ENCODE peak calls at places on chromosomes 7 and 10, in four cellular contexts. P is adrenal gland, B is Peyer's patch, Z is osteoblast. Q is an unnamed sample.

GRCh38 chr10:95341716-95342130 is 50.9 kb upstream of the PDLIM1 start:
- DNase-seq in P (no peak), B (no peak), Z (peak; percentile 53), Q (no peak)

GRCh38 chr10:52577047-52577446 is 195.5 kb downstream of the MBL2 start:
- DNase-seq in P (no peak), B (no peak), Z (no peak), Q (no peak)

GRCh38 chr7:149869867-149870266 is 3.9 kb upstream of the ATP6V0E2 start:
- DNase-seq in B (peak; percentile 67), P (no peak), Z (peak; percentile 66), Q (peak; percentile 83)

GRCh38 chr10:5538446-5538845 is 13.7 kb downstream of the CALML3 start:
- DNase-seq in Z (peak; percentile 62), B (peak; percentile 28), P (no peak), Q (no peak)

GRCh38 chr7:150803161-150803860 is 2.7 kb downstream of the TMEM176A start:
- DNase-seq in B (no peak), Z (no peak), P (no peak), Q (no peak)

GRCh38 chr7:150378115-150378852 is 846 bp upstream of the ZNF775 start:
- DNase-seq in B (peak; percentile 82), P (no peak), Z (peak; percentile 94), Q (peak; percentile 37)

GRCh38 chr7:130441408-130441854 is 615 bp upstream of the CEP41 start:
- DNase-seq in Z (no peak), B (no peak), P (no peak), Q (no peak)

GRCh38 chr7:87119581-87119980 is 32.7 kb upstream of the DMTF1 start:
- DNase-seq in B (no peak), P (no peak), Z (no peak), Q (no peak)

GRCh38 chr7:100016209-100016901 is 959 bp downstream of the ZKSCAN1 start:
- DNase-seq in P (no peak), Z (peak; percentile 70), B (peak; percentile 44), Q (no peak)

GRCh38 chr10:132239126-132240031 is 52.6 kb downstream of the DPYSL4 start:
- DNase-seq in P (no peak), B (no peak), Z (peak; percentile 79), Q (no peak)

GRCh38 chr10:64528294-64529002 is 1007.2 kb downstream of the REEP3 start:
- DNase-seq in B (no peak), Z (no peak), P (no peak), Q (no peak)

DNA sequence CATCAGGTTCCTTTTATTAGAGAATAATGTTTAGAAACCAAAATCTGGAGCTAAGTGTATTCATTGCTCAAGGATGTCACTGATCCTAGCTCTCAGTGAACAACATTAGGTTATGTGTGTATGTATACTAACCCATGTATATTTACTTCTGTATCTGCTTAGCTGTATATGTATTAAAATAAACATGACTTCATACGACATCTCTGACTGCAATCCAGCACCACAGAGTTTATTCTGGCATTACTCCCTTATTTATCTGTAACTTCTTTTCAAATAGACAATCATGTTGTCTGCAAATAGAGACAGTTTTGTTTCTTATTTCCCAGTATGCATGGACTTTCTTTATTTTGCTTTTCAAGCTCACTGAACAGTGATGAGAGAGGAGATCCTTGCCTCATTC is 441.0 kb upstream of the NFE2L3 start:
- DNase-seq in Z (no peak), P (no peak), B (no peak), Q (no peak)
- H3K27ac ChIP-seq in Z (no peak overlapping the region), P (no peak overlapping the region), B (no peak overlapping the region), Q (no peak overlapping the region)

GRCh38 chr7:137684316-137684715 is 162.5 kb downstream of the DGKI start:
- DNase-seq in P (no peak), B (no peak), Z (no peak), Q (no peak)
- H3K4me1 ChIP-seq in P (no peaks in the 10 kb centered on the region), B (no peaks in the 10 kb centered on the region), Z (peaks cover 66% of the 10 kb centered on the region), Q (no peaks in the 10 kb centered on the region)

GRCh38 chr10:60732240-60733188 is 45.8 kb upstream of the CDK1 start:
- DNase-seq in Z (peak; percentile 44), B (peak; percentile 69), P (no peak), Q (peak; percentile 62)
- H3K27ac ChIP-seq in Z (no peak overlapping the region), B (peak overlapping the region; percentile 77), P (no peak overlapping the region), Q (peak overlapping the region; percentile 89)

GRCh38 chr10:122045212-122045611 is 56.2 kb downstream of the TACC2 start:
- DNase-seq in P (no peak), Z (no peak), B (peak; percentile 4), Q (no peak)

GRCh38 chr10:122044713-122045112 is 55.8 kb downstream of the TACC2 start:
- DNase-seq in B (peak; percentile 45), Z (no peak), P (no peak), Q (no peak)

GRCh38 chr10:122040786-122041185 is 51.8 kb downstream of the TACC2 start:
- DNase-seq in Z (no peak), P (no peak), B (no peak), Q (no peak)

GRCh38 chr10:122042836-122043235 is 53.9 kb downstream of the TACC2 start:
- DNase-seq in P (no peak), Z (no peak), B (no peak), Q (no peak)

DNA sequence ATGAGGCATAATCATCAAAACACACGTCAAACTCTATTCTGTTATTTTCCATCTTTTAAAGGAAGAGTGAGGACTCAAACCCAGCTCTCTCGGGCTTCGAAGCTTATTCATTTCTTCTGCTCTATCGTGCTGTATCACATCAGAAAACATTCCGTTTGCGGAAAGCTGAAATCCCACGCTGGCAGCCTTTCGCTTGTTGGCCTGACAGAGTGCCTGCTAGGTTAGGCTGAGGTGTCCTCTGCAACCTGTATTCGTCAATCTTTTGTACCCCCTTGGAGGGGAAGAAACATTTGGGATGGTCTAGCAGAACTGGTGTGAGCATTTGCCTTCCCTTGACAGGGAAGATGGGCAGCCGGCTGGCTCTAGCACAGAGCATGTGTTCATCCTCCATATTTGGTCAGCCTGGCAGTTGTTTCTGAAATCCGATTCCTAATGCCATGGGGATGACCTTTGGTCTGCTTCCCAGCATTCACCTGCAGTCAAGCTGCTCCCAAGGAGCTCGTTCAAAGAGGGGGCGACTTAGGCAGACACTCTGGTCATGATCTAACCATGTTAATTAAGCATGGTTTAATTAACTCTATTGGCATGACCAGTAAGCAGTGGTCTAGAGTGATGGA is 55.2 kb downstream of the TACC2 start:
- DNase-seq in B (peak; percentile 46), P (no peak), Z (no peak), Q (no peak)
- H3K4me1 ChIP-seq in B (no peaks in the 10 kb centered on the region), P (no peaks in the 10 kb centered on the region), Z (peaks cover 5% of the 10 kb centered on the region), Q (no peaks in the 10 kb centered on the region)

GRCh38 chr7:114086906-114087651 is 168.3 kb upstream of the PPP1R3A start:
- DNase-seq in Z (peak; percentile 86), B (peak; percentile 54), P (peak; percentile 23), Q (no peak)
- H3K27ac ChIP-seq in Z (no peak overlapping the region), B (peak overlapping the region; percentile 97), P (no peak overlapping the region), Q (no peak overlapping the region)